ENCODE peak calls at places on chromosomes 16 and 17, in five cellular contexts. R, E, K, B and M are unnamed samples.

GRCh38 chr17:64004903-64005733 is 7.0 kb downstream of the PRR29 start:
- DNase-seq in R (no peak), E (no peak), K (no peak), B (no peak), M (no peak)

GRCh38 chr16:31382485-31383161 is 10.5 kb upstream of the ITGAD start:
- DNase-seq in R (peak; percentile 85), E (peak; percentile 68), K (peak; percentile 33), B (no peak), M (peak; percentile 42)

GRCh38 chr17:7328840-7329359 is at the start of gene NEURL4:
- DNase-seq in R (no peak), E (no peak), K (no peak), B (no peak), M (no peak)

GRCh38 chr17:77516902-77517301 is 376.1 kb downstream of the SEC14L1 start:
- DNase-seq in R (no peak), E (no peak), K (no peak), B (no peak), M (no peak)

GRCh38 chr17:34358631-34359030 is 2.4 kb downstream of the CCL13 start:
- DNase-seq in R (no peak), E (no peak), K (no peak), B (no peak), M (no peak)

GRCh38 chr16:15835136-15835878 is 21.5 kb downstream of the MYH11 start:
- DNase-seq in R (no peak), E (no peak), K (no peak), B (peak; percentile 37), M (no peak)

GRCh38 chr17:14470417-14470816 is 169.5 kb downstream of the HS3ST3B1 start:
- DNase-seq in R (no peak), E (no peak), K (no peak), B (no peak), M (no peak)

GRCh38 chr17:76726231-76726765 is at the start of gene JMJD6:
- DNase-seq in R (peak; percentile 89), E (peak; percentile 86), K (peak; percentile 87), B (peak; percentile 86), M (peak; percentile 93)

GRCh38 chr17:33595783-33596182 is 302.7 kb upstream of the ASIC2 start:
- DNase-seq in R (no peak), E (no peak), K (no peak), B (no peak), M (no peak)

GRCh38 chr17:59436900-59437299 is 105.4 kb downstream of the YPEL2 start:
- DNase-seq in R (no peak), E (no peak), K (no peak), B (no peak), M (no peak)

GRCh38 chr17:2214047-2214717 is 89.4 kb downstream of the SMG6 start:
- DNase-seq in R (peak; percentile 18), E (no peak), K (no peak), B (no peak), M (no peak)

GRCh38 chr17:66944365-66945203 is 19.9 kb upstream of the CACNG4 start:
- DNase-seq in R (no peak), E (no peak), K (no peak), B (no peak), M (no peak)

GRCh38 chr17:67569873-67570272 is 147.9 kb upstream of the NOL11 start:
- DNase-seq in R (no peak), E (no peak), K (no peak), B (peak; percentile 57), M (no peak)

GRCh38 chr17:47315451-47316266 is 8.1 kb upstream of the EFCAB13 start:
- DNase-seq in R (peak; percentile 70), E (no peak), K (no peak), B (peak; percentile 48), M (peak; percentile 71)

GRCh38 chr16:48687421-48688038 is 77.5 kb upstream of the N4BP1 start:
- DNase-seq in R (peak; percentile 75), E (peak; percentile 50), K (no peak), B (peak; percentile 13), M (peak; percentile 84)

GRCh38 chr17:9865585-9865984 is 39.5 kb downstream of the RCVRN start:
- DNase-seq in R (no peak), E (no peak), K (no peak), B (no peak), M (no peak)

GRCh38 chr17:72592242-72592966 is 471.6 kb downstream of the SOX9 start:
- DNase-seq in R (peak; percentile 96), E (peak; percentile 61), K (peak; percentile 58), B (no peak), M (peak; percentile 78)

GRCh38 chr16:85553436-85554113 is 59.5 kb upstream of the GSE1 start:
- DNase-seq in R (peak; percentile 51), E (peak; percentile 63), K (no peak), B (no peak), M (peak; percentile 84)

GRCh38 chr16:52456368-52456767 is 90.6 kb downstream of the TOX3 start:
- DNase-seq in R (no peak), E (no peak), K (no peak), B (no peak), M (peak; percentile 95)

GRCh38 chr16:52450906-52451305 is 96.0 kb downstream of the TOX3 start:
- DNase-seq in R (no peak), E (no peak), K (no peak), B (no peak), M (no peak)

GRCh38 chr16:52451971-52452421 is 94.9 kb downstream of the TOX3 start:
- DNase-seq in R (no peak), E (no peak), K (no peak), B (no peak), M (peak; percentile 94)

GRCh38 chr16:52455549-52456277 is 91.2 kb downstream of the TOX3 start:
- DNase-seq in R (no peak), E (no peak), K (no peak), B (no peak), M (no peak)

DNA sequence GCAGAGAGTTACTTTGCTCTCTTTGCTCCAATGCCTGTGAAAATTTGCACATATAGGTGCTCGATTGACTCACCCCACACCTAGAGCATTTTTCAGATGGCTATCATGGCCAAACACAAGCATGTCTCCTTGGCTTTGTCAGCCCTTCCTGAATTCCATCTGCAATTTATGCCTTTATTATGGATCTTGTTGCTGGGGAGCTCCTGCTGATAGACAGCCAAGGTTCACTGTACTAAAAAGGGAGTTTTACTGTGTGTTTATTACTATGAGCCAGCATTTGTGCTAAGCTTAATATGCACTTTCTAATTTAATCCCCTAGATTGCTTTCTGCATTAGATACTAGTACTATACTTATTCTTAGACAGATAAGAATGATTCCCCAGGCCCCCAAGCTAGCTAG is 93.3 kb downstream of the TOX3 start:
- DNase-seq in R (no peak), E (no peak), K (no peak), B (no peak), M (no peak)
- TF ChIP-seq SUZ12 in R (no peak), E (no peak), K (no peak), B (no peak), M (no peak)

DNA sequence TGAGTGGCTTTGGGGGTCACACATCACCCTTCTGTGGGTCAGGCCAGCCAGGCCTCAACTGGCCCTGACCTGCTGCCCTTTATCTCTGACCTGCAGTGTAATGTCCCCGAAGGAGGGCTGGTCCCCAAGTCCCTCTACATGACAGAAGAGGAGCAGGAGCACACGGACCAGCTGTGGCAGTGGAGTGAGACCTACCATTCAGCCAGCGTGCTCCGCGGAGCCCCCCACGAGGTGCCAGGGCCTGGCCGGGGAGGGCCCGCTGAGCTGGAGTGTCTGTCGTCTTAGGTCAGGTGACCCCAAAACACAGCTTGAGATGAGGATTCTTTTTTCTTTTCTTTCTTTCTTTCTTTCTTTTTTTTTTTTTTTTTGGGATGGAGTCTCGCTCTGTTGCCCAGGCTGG is 26.5 kb downstream of the NAGPA start:
- DNase-seq in R (no peak), E (no peak), K (no peak), B (no peak), M (no peak)
- TF ChIP-seq SUZ12 in R (no peak), E (no peak), K (no peak), B (no peak), M (no peak)

GRCh38 chr17:62703269-62703775 is 75.9 kb downstream of the MRC2 start:
- DNase-seq in R (no peak), E (no peak), K (no peak), B (no peak), M (no peak)
- TF ChIP-seq SUZ12 in R (no peak), E (no peak), K (no peak), B (no peak), M (no peak)

DNA sequence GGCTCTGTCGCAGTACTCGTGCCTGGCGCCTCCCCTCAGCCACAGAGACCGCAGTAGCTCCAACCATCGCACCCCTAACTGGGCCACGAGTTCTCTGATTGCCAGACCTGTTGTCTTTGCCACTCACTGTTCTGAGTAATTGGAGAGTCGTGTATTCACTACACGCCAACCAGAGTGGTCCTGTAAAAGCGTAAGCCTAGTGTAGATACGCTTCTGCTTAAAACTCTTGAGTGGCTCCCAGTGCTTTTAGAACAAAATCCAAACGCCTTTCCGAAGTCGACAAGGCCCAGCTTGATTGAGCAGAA is 449 bp downstream of the PRMT7 start:
- DNase-seq in R (peak; percentile 52), E (no peak), K (no peak), B (no peak), M (peak; percentile 46)
- TF ChIP-seq SUZ12 in R (no peak), E (no peak), K (no peak), B (no peak), M (no peak)

GRCh38 chr16:25148568-25149215 is 37.1 kb downstream of the LCMT1 start:
- DNase-seq in R (peak; percentile 56), E (peak; percentile 20), K (peak; percentile 21), B (no peak), M (no peak)

GRCh38 chr16:25155553-25156460 is 44.3 kb downstream of the LCMT1 start:
- DNase-seq in R (no peak), E (no peak), K (no peak), B (no peak), M (no peak)

GRCh38 chr16:25157476-25157875 is 45.9 kb downstream of the LCMT1 start:
- DNase-seq in R (no peak), E (no peak), K (no peak), B (no peak), M (no peak)

DNA sequence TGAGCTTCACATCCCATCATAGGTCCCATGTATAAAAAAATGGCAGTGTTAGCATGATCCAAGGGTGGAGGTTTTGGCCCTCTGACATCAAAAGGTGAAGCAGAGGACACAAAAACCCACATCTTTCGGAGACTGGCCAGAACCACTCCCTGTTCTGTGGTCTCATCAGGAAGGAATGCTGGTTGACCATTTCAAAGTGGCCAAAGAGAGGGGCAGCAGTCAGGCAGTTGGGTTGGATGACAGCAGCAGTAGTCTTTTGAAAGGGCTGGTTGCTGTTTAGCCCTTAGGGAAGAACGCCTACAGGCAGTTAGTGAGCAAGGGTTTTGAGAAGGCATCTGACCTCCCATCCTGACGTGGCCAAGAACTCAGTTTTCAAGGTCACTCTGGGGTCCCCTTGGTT is 40.5 kb downstream of the LCMT1 start:
- DNase-seq in R (no peak), E (no peak), K (no peak), B (no peak), M (no peak)
- TF ChIP-seq SUZ12 in R (no peak), E (no peak), K (no peak), B (no peak), M (no peak)